ENCODE peak calls at places on chromosomes 12 and 14, in four cellular contexts. One of them, this sample, is unnamed.

GRCh38 chr14:98622208-98623051 is 649.6 kb downstream of the BCL11B start:
- DNase-seq in AG10803: peak
- DNase-seq in AG04450: no peak
- DNase-seq in psoas muscle: no peak
- DNase-seq in this sample: no peak

GRCh38 chr14:34365309-34365915 is 96.6 kb downstream of the SPTSSA start:
- DNase-seq in AG10803: no peak
- DNase-seq in AG04450: no peak
- DNase-seq in psoas muscle: no peak
- DNase-seq in this sample: no peak

GRCh38 chr14:74941676-74942097 is 13.7 kb downstream of the PGF start:
- DNase-seq in AG10803: peak
- DNase-seq in AG04450: no peak
- DNase-seq in psoas muscle: peak
- DNase-seq in this sample: peak

GRCh38 chr12:15928345-15928744 is 17.2 kb downstream of the DERA start:
- DNase-seq in AG10803: peak
- DNase-seq in AG04450: peak
- DNase-seq in psoas muscle: no peak
- DNase-seq in this sample: no peak

GRCh38 chr14:36320210-36321003 is at the start of gene MBIP:
- DNase-seq in AG10803: peak
- DNase-seq in AG04450: peak
- DNase-seq in psoas muscle: peak
- DNase-seq in this sample: peak

GRCh38 chr12:94961413-94961812 is 42.1 kb downstream of the NDUFA12 start:
- DNase-seq in AG10803: no peak
- DNase-seq in AG04450: no peak
- DNase-seq in psoas muscle: no peak
- DNase-seq in this sample: no peak

GRCh38 chr12:40226652-40227051 is 1.9 kb downstream of the LRRK2 start:
- DNase-seq in AG10803: peak
- DNase-seq in AG04450: no peak
- DNase-seq in psoas muscle: peak
- DNase-seq in this sample: peak

GRCh38 chr12:24360461-24360860 is 411.0 kb upstream of the SOX5 start:
- DNase-seq in AG10803: no peak
- DNase-seq in AG04450: no peak
- DNase-seq in psoas muscle: no peak
- DNase-seq in this sample: no peak

GRCh38 chr14:103871596-103872480 is 24.5 kb upstream of the PPP1R13B start:
- DNase-seq in AG10803: no peak
- DNase-seq in AG04450: no peak
- DNase-seq in psoas muscle: peak
- DNase-seq in this sample: peak

GRCh38 chr14:19800282-19801117 is 3.1 kb upstream of the OR4N2 start:
- DNase-seq in AG10803: no peak
- DNase-seq in AG04450: no peak
- DNase-seq in psoas muscle: no peak
- DNase-seq in this sample: no peak

GRCh38 chr12:90211017-90211416 is 502.4 kb upstream of the ATP2B1 start:
- DNase-seq in AG10803: peak
- DNase-seq in AG04450: no peak
- DNase-seq in psoas muscle: no peak
- DNase-seq in this sample: no peak

GRCh38 chr12:6033546-6033945 is 88.5 kb upstream of the ANO2 start:
- DNase-seq in AG10803: no peak
- DNase-seq in AG04450: no peak
- DNase-seq in psoas muscle: no peak
- DNase-seq in this sample: no peak

GRCh38 chr12:58189030-58189429 is 247.7 kb downstream of the ATP23 start:
- DNase-seq in AG10803: no peak
- DNase-seq in AG04450: no peak
- DNase-seq in psoas muscle: no peak
- DNase-seq in this sample: no peak

GRCh38 chr12:104054681-104055346 is 4.8 kb upstream of the GLT8D2 start:
- DNase-seq in AG10803: no peak
- DNase-seq in AG04450: no peak
- DNase-seq in psoas muscle: no peak
- DNase-seq in this sample: no peak

GRCh38 chr12:6158263-6158662 is 33.8 kb upstream of the VWF start:
- DNase-seq in AG10803: no peak
- DNase-seq in AG04450: no peak
- DNase-seq in psoas muscle: no peak
- DNase-seq in this sample: no peak

GRCh38 chr14:55804198-55804553 is 224.2 kb downstream of the KTN1 start:
- DNase-seq in AG10803: no peak
- DNase-seq in AG04450: no peak
- DNase-seq in psoas muscle: no peak
- DNase-seq in this sample: no peak

GRCh38 chr12:62481843-62482540 is 15.4 kb downstream of the MON2 start:
- DNase-seq in AG10803: no peak
- DNase-seq in AG04450: no peak
- DNase-seq in psoas muscle: no peak
- DNase-seq in this sample: no peak

GRCh38 chr12:56836800-56837663 is 73.9 kb downstream of the HSD17B6 start:
- DNase-seq in AG10803: peak
- DNase-seq in AG04450: peak
- DNase-seq in psoas muscle: no peak
- DNase-seq in this sample: no peak

GRCh38 chr14:99720941-99721791 is 37.1 kb downstream of the CYP46A1 start:
- DNase-seq in AG10803: no peak
- DNase-seq in AG04450: no peak
- DNase-seq in psoas muscle: no peak
- DNase-seq in this sample: no peak

GRCh38 chr12:130649101-130649571 is 67.0 kb downstream of the RIMBP2 start:
- DNase-seq in AG10803: no peak
- DNase-seq in AG04450: no peak
- DNase-seq in psoas muscle: no peak
- DNase-seq in this sample: no peak

GRCh38 chr12:3748620-3749019 is 4.3 kb downstream of the CRACR2A start:
- DNase-seq in AG10803: no peak
- DNase-seq in AG04450: no peak
- DNase-seq in psoas muscle: no peak
- DNase-seq in this sample: no peak

GRCh38 chr12:30417697-30418231 is 277.9 kb downstream of the IPO8 start:
- DNase-seq in AG10803: peak
- DNase-seq in AG04450: peak
- DNase-seq in psoas muscle: peak
- DNase-seq in this sample: no peak

GRCh38 chr12:129076466-129077325 is 223.4 kb downstream of the GLT1D1 start:
- DNase-seq in AG10803: no peak
- DNase-seq in AG04450: no peak
- DNase-seq in psoas muscle: no peak
- DNase-seq in this sample: no peak

GRCh38 chr14:35929171-35929570 is 103.0 kb downstream of the BRMS1L start:
- DNase-seq in AG10803: no peak
- DNase-seq in AG04450: no peak
- DNase-seq in psoas muscle: no peak
- DNase-seq in this sample: no peak

GRCh38 chr12:1212529-1212928 is 221.5 kb downstream of the ERC1 start:
- DNase-seq in AG10803: no peak
- DNase-seq in AG04450: no peak
- DNase-seq in psoas muscle: no peak
- DNase-seq in this sample: no peak

GRCh38 chr14:74549588-74549987 is 56.0 kb downstream of the ISCA2 start:
- DNase-seq in AG10803: peak
- DNase-seq in AG04450: no peak
- DNase-seq in psoas muscle: no peak
- DNase-seq in this sample: no peak

GRCh38 chr12:49439042-49439441 is 71.8 kb downstream of the SPATS2 start:
- DNase-seq in AG10803: no peak
- DNase-seq in AG04450: no peak
- DNase-seq in psoas muscle: no peak
- DNase-seq in this sample: no peak

GRCh38 chr12:64066052-64066451 is 156.0 kb downstream of the KICS2 start:
- DNase-seq in AG10803: no peak
- DNase-seq in AG04450: no peak
- DNase-seq in psoas muscle: no peak
- DNase-seq in this sample: no peak

GRCh38 chr12:70849265-70849960 is 71.1 kb downstream of the PTPRR start:
- DNase-seq in AG10803: peak
- DNase-seq in AG04450: no peak
- DNase-seq in psoas muscle: no peak
- DNase-seq in this sample: no peak
- TF ChIP-seq CTCF in AG10803: peak
- TF ChIP-seq CTCF in AG04450: peak
- TF ChIP-seq CTCF in psoas muscle: peak
- TF ChIP-seq CTCF in this sample: peak

GRCh38 chr14:83463500-83464098 is 1929.9 kb upstream of the SEL1L start:
- DNase-seq in AG10803: peak
- DNase-seq in AG04450: peak
- DNase-seq in psoas muscle: no peak
- DNase-seq in this sample: no peak
- TF ChIP-seq CTCF in AG10803: peak
- TF ChIP-seq CTCF in AG04450: peak
- TF ChIP-seq CTCF in psoas muscle: peak
- TF ChIP-seq CTCF in this sample: no peak

DNA sequence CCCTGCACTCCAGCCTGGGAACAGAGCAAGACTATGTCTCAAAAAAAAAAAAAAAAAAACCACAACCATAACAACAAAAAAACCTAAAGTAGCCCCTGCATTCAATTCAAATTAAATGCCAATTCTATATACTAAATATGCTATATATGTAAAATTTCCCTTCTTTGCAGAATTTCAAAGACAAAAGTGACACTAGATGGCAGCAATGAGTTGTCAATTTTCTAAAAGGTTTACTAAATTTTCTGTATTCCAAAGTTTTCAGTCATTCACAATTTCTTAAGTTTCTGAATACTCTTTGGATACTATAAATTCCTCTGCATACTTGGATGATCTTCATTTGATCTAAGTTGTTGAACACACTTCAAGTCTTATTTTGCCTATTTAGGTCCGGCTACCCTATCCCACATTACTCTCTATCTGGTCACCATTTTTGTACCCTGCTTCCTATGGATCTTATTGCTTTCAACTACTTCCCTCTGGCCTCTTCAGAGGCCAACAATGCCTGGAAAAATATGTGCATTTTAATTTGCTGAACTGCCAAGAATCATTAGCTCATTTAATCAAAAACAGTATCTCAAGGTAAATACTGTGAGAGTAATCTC is 27.9 kb downstream of the HNRNPC start:
- DNase-seq in AG10803: peak
- DNase-seq in AG04450: peak
- DNase-seq in psoas muscle: no peak
- DNase-seq in this sample: no peak
- TF ChIP-seq CTCF in AG10803: peak
- TF ChIP-seq CTCF in AG04450: peak
- TF ChIP-seq CTCF in psoas muscle: peak
- TF ChIP-seq CTCF in this sample: no peak

GRCh38 chr12:14729586-14729985 is 33.2 kb upstream of the GUCY2C start:
- DNase-seq in AG10803: no peak
- DNase-seq in AG04450: no peak
- DNase-seq in psoas muscle: no peak
- DNase-seq in this sample: no peak

GRCh38 chr12:14723763-14724162 is 27.4 kb upstream of the GUCY2C start:
- DNase-seq in AG10803: peak
- DNase-seq in AG04450: peak
- DNase-seq in psoas muscle: no peak
- DNase-seq in this sample: peak
- TF ChIP-seq CTCF in AG10803: peak
- TF ChIP-seq CTCF in AG04450: peak
- TF ChIP-seq CTCF in psoas muscle: peak
- TF ChIP-seq CTCF in this sample: peak

DNA sequence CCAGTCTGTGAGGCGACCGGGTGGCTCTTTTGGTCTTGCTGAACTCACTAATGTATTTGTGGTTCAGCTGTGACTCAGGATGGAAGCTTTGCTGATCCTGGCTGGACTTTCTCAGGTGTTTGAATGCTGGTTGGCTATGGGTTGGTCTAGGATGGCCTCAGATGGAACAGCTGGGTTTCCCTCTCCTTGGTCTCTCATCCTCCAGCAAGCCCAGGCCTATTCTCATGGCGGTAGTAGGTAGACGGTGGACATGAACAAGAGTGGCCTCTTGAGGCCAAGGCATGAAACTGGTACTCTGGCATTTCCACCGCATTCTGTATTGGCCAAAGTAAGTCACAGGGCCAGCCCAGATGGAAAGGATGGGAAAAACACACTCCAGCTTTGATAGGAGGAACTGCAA is 11.8 kb upstream of the POLR3B start:
- DNase-seq in AG10803: peak
- DNase-seq in AG04450: no peak
- DNase-seq in psoas muscle: no peak
- DNase-seq in this sample: no peak
- TF ChIP-seq CTCF in AG10803: peak
- TF ChIP-seq CTCF in AG04450: peak
- TF ChIP-seq CTCF in psoas muscle: peak
- TF ChIP-seq CTCF in this sample: no peak

DNA sequence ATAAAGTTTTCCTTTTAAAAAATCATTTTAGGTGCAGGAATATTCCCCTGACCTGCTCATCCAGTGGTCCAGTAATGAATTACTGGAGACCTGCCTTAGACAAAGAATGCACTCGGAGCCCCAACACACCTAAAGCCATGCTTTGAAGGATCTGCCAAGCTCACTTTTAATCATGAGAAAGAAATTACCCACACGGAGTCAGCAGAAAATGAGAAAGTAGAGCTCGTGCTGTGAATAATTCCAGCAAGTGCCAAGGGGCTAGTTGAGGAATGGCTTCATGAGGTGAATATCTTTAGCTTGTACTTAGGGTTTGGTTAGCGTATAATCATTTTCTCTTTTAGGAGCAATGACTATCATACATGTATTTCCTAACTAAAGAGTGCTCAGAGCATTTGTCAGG is 98.2 kb downstream of the RMST start:
- DNase-seq in AG10803: no peak
- DNase-seq in AG04450: no peak
- DNase-seq in psoas muscle: no peak
- DNase-seq in this sample: no peak
- TF ChIP-seq CTCF in AG10803: no peak
- TF ChIP-seq CTCF in AG04450: no peak
- TF ChIP-seq CTCF in psoas muscle: no peak
- TF ChIP-seq CTCF in this sample: no peak

DNA sequence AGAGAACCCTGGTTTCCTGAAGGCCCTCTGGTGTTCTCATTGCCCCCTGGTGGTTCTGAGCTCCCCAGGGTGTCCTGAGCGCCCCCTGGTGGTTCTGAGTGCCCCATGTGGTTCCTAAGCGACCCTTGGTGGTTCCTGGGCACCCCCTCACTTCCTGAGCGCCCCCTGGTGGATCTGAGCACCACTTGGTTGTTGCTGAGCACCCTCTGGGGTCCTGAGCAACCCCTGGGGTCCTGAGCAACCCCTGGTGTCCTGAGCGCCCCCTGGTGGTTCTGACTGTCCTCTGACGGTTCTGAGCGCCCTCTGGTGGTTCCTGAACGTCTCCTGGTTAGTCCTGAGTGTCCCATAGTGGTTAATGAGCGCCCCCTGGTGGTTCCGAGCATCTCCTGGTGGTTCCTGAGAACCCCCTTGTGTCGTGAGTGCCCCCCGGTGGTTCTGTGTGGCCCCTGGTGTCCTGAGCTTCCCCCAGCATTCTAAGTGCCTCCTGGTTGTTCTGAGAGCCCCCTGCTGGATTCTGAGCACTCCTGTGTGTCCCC is 568.3 kb downstream of the TMEM121 start:
- DNase-seq in AG10803: no peak
- DNase-seq in AG04450: no peak
- DNase-seq in psoas muscle: no peak
- DNase-seq in this sample: no peak
- TF ChIP-seq CTCF in AG10803: no peak
- TF ChIP-seq CTCF in AG04450: no peak
- TF ChIP-seq CTCF in psoas muscle: no peak
- TF ChIP-seq CTCF in this sample: no peak